ENCODE peak calls at places on chromosomes 3 and 15, in ten cellular contexts. One of them, this sample, is unnamed.
A peak's percentile ranks its signal among the peaks of the same experiment; 100 is the strongest.

GRCh38 chr3:140233702-140234101 is 298.7 kb downstream of the CLSTN2 start:
- DNase-seq in lung: no peak
- DNase-seq in fibroblast of pulmonary artery: no peak
- DNase-seq in nephron progenitor cell: no peak
- DNase-seq in NB4: no peak
- DNase-seq in testis: no peak
- DNase-seq in ovary: no peak
- DNase-seq in H1: no peak
- DNase-seq in AG10803: no peak
- DNase-seq in neural crest cell: no peak
- DNase-seq in this sample: no peak

GRCh38 chr3:124526601-124527000 is 203.7 kb upstream of the UMPS start:
- DNase-seq in lung: no peak
- DNase-seq in fibroblast of pulmonary artery: no peak
- DNase-seq in nephron progenitor cell: no peak
- DNase-seq in NB4: no peak
- DNase-seq in testis: no peak
- DNase-seq in ovary: no peak
- DNase-seq in H1: no peak
- DNase-seq in AG10803: no peak
- DNase-seq in neural crest cell: no peak
- DNase-seq in this sample: no peak

GRCh38 chr3:153768559-153769469 is 352.4 kb upstream of the ARHGEF26 start:
- DNase-seq in lung: peak; percentile 45
- DNase-seq in fibroblast of pulmonary artery: peak; percentile 79
- DNase-seq in nephron progenitor cell: peak; percentile 30
- DNase-seq in NB4: peak; percentile 55
- DNase-seq in testis: peak; percentile 69
- DNase-seq in ovary: peak; percentile 19
- DNase-seq in H1: peak; percentile 59
- DNase-seq in AG10803: peak; percentile 66
- DNase-seq in neural crest cell: peak; percentile 21
- DNase-seq in this sample: peak; percentile 38

GRCh38 chr3:60431599-60431958 is 819.7 kb downstream of the FHIT start:
- DNase-seq in lung: no peak
- DNase-seq in fibroblast of pulmonary artery: peak; percentile 26
- DNase-seq in nephron progenitor cell: no peak
- DNase-seq in NB4: peak; percentile 11
- DNase-seq in testis: peak; percentile 21
- DNase-seq in ovary: no peak
- DNase-seq in H1: no peak
- DNase-seq in AG10803: peak; percentile 25
- DNase-seq in neural crest cell: no peak
- DNase-seq in this sample: no peak

GRCh38 chr15:77354064-77354463 is 65.8 kb downstream of the PEAK1 start:
- DNase-seq in lung: no peak
- DNase-seq in fibroblast of pulmonary artery: no peak
- DNase-seq in nephron progenitor cell: no peak
- DNase-seq in NB4: peak; percentile 11
- DNase-seq in testis: no peak
- DNase-seq in ovary: no peak
- DNase-seq in H1: no peak
- DNase-seq in AG10803: no peak
- DNase-seq in neural crest cell: no peak
- DNase-seq in this sample: no peak

GRCh38 chr3:178205750-178206149 is 330.5 kb upstream of the KCNMB2 start:
- DNase-seq in lung: no peak
- DNase-seq in fibroblast of pulmonary artery: peak; percentile 20
- DNase-seq in nephron progenitor cell: no peak
- DNase-seq in NB4: no peak
- DNase-seq in testis: no peak
- DNase-seq in ovary: no peak
- DNase-seq in H1: no peak
- DNase-seq in AG10803: peak; percentile 80
- DNase-seq in neural crest cell: no peak
- DNase-seq in this sample: peak; percentile 0

GRCh38 chr15:100707229-100707628 is 104.8 kb downstream of the ASB7 start:
- DNase-seq in lung: no peak
- DNase-seq in fibroblast of pulmonary artery: no peak
- DNase-seq in nephron progenitor cell: no peak
- DNase-seq in NB4: no peak
- DNase-seq in testis: no peak
- DNase-seq in ovary: peak; percentile 0
- DNase-seq in H1: no peak
- DNase-seq in AG10803: no peak
- DNase-seq in neural crest cell: no peak
- DNase-seq in this sample: no peak

GRCh38 chr15:92510163-92510882 is 116.6 kb downstream of the ST8SIA2 start:
- DNase-seq in lung: no peak
- DNase-seq in fibroblast of pulmonary artery: no peak
- DNase-seq in nephron progenitor cell: no peak
- DNase-seq in NB4: no peak
- DNase-seq in testis: no peak
- DNase-seq in ovary: no peak
- DNase-seq in H1: no peak
- DNase-seq in AG10803: peak; percentile 22
- DNase-seq in neural crest cell: no peak
- DNase-seq in this sample: no peak

GRCh38 chr3:177836671-177837070 is 639.4 kb upstream of the TBL1XR1 start:
- DNase-seq in lung: no peak
- DNase-seq in fibroblast of pulmonary artery: peak; percentile 35
- DNase-seq in nephron progenitor cell: no peak
- DNase-seq in NB4: peak; percentile 60
- DNase-seq in testis: no peak
- DNase-seq in ovary: no peak
- DNase-seq in H1: no peak
- DNase-seq in AG10803: peak; percentile 71
- DNase-seq in neural crest cell: no peak
- DNase-seq in this sample: peak; percentile 48

GRCh38 chr3:198046120-198046857 is 86.3 kb downstream of the LMLN start:
- DNase-seq in lung: no peak
- DNase-seq in fibroblast of pulmonary artery: no peak
- DNase-seq in nephron progenitor cell: no peak
- DNase-seq in NB4: no peak
- DNase-seq in testis: no peak
- DNase-seq in ovary: no peak
- DNase-seq in H1: no peak
- DNase-seq in AG10803: no peak
- DNase-seq in neural crest cell: no peak
- DNase-seq in this sample: no peak

DNA sequence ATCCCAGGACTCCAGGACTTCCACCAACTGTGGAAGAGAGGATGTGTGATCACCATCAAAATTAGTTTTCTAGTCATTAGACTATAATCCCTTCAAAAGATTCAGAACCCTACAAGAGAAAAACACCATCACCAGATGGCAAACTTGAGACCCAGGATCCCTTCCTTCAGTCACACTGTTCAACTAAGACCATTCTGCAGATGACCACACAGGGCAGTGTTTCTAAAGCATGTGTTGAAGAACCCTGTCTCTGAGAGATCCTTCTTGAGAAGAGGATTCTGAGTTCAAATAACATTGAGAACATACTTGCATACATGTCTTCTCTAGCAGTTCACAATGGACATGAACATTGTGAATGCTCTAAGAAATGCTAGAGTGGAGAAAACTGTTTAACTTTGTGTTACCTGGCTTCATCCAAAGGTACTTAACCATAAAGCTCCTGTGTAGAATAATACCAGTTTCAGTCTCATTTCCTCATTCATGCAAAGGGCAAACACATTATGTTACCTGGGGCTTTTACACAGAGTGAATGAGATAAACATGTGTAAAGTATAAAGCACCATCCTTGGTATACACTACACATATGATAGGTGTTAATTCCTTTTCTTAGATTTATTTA is 2.4 kb upstream of the ADGRG7 start:
- DNase-seq in lung: no peak
- DNase-seq in fibroblast of pulmonary artery: no peak
- DNase-seq in nephron progenitor cell: no peak
- DNase-seq in NB4: no peak
- DNase-seq in testis: no peak
- DNase-seq in ovary: no peak
- DNase-seq in H1: no peak
- DNase-seq in AG10803: no peak
- DNase-seq in neural crest cell: no peak
- DNase-seq in this sample: no peak
- TF ChIP-seq CTCF in lung: no peak
- TF ChIP-seq CTCF in fibroblast of pulmonary artery: no peak
- TF ChIP-seq CTCF in nephron progenitor cell: no peak
- TF ChIP-seq CTCF in NB4: no peak
- TF ChIP-seq CTCF in testis: no peak
- TF ChIP-seq CTCF in ovary: no peak
- TF ChIP-seq CTCF in H1: no peak
- TF ChIP-seq CTCF in AG10803: no peak
- TF ChIP-seq CTCF in neural crest cell: no peak
- TF ChIP-seq CTCF in this sample: no peak

GRCh38 chr15:56918907-56919707 is 663 bp downstream of the TCF12 start:
- DNase-seq in lung: peak; percentile 41
- DNase-seq in fibroblast of pulmonary artery: peak; percentile 73
- DNase-seq in nephron progenitor cell: peak; percentile 64
- DNase-seq in NB4: peak; percentile 79
- DNase-seq in testis: peak; percentile 51
- DNase-seq in ovary: peak; percentile 63
- DNase-seq in H1: peak; percentile 70
- DNase-seq in AG10803: peak; percentile 70
- DNase-seq in neural crest cell: peak; percentile 53
- DNase-seq in this sample: no peak

GRCh38 chr15:56917652-56918045 is 795 bp upstream of the TCF12 start:
- DNase-seq in lung: no peak
- DNase-seq in fibroblast of pulmonary artery: no peak
- DNase-seq in nephron progenitor cell: no peak
- DNase-seq in NB4: no peak
- DNase-seq in testis: peak; percentile 47
- DNase-seq in ovary: no peak
- DNase-seq in H1: no peak
- DNase-seq in AG10803: no peak
- DNase-seq in neural crest cell: no peak
- DNase-seq in this sample: no peak

GRCh38 chr15:56916825-56917477 is 1.5 kb upstream of the TCF12 start:
- DNase-seq in lung: no peak
- DNase-seq in fibroblast of pulmonary artery: peak; percentile 22
- DNase-seq in nephron progenitor cell: no peak
- DNase-seq in NB4: peak; percentile 8
- DNase-seq in testis: no peak
- DNase-seq in ovary: no peak
- DNase-seq in H1: no peak
- DNase-seq in AG10803: no peak
- DNase-seq in neural crest cell: no peak
- DNase-seq in this sample: no peak

GRCh38 chr15:56919708-56920637 is 1.5 kb downstream of the TCF12 start:
- DNase-seq in lung: no peak
- DNase-seq in fibroblast of pulmonary artery: peak; percentile 40
- DNase-seq in nephron progenitor cell: no peak
- DNase-seq in NB4: peak; percentile 66
- DNase-seq in testis: peak; percentile 69
- DNase-seq in ovary: peak; percentile 52
- DNase-seq in H1: peak; percentile 60
- DNase-seq in AG10803: peak; percentile 21
- DNase-seq in neural crest cell: no peak
- DNase-seq in this sample: no peak

GRCh38 chr15:56918046-56918906 is at the start of gene TCF12:
- DNase-seq in lung: peak; percentile 94
- DNase-seq in fibroblast of pulmonary artery: peak; percentile 98
- DNase-seq in nephron progenitor cell: peak; percentile 95
- DNase-seq in NB4: peak; percentile 97
- DNase-seq in testis: peak; percentile 94
- DNase-seq in ovary: peak; percentile 95
- DNase-seq in H1: peak; percentile 94
- DNase-seq in AG10803: peak; percentile 98
- DNase-seq in neural crest cell: peak; percentile 95
- DNase-seq in this sample: peak; percentile 96
- TF ChIP-seq CTCF in lung: no peak
- TF ChIP-seq CTCF in fibroblast of pulmonary artery: peak; percentile 22
- TF ChIP-seq CTCF in nephron progenitor cell: no peak
- TF ChIP-seq CTCF in NB4: peak; percentile 5
- TF ChIP-seq CTCF in testis: peak; percentile 36
- TF ChIP-seq CTCF in ovary: no peak
- TF ChIP-seq CTCF in H1: no peak
- TF ChIP-seq CTCF in AG10803: peak; percentile 41
- TF ChIP-seq CTCF in neural crest cell: peak; percentile 63
- TF ChIP-seq CTCF in this sample: peak; percentile 36

GRCh38 chr3:94162700-94163099 is 99.8 kb downstream of the NSUN3 start:
- DNase-seq in lung: no peak
- DNase-seq in fibroblast of pulmonary artery: peak; percentile 36
- DNase-seq in nephron progenitor cell: no peak
- DNase-seq in NB4: peak; percentile 6
- DNase-seq in testis: no peak
- DNase-seq in ovary: no peak
- DNase-seq in H1: no peak
- DNase-seq in AG10803: peak; percentile 7
- DNase-seq in neural crest cell: no peak
- DNase-seq in this sample: no peak

GRCh38 chr3:94172695-94173310 is 109.9 kb downstream of the NSUN3 start:
- DNase-seq in lung: no peak
- DNase-seq in fibroblast of pulmonary artery: no peak
- DNase-seq in nephron progenitor cell: no peak
- DNase-seq in NB4: no peak
- DNase-seq in testis: no peak
- DNase-seq in ovary: no peak
- DNase-seq in H1: no peak
- DNase-seq in AG10803: no peak
- DNase-seq in neural crest cell: no peak
- DNase-seq in this sample: no peak

GRCh38 chr3:94171954-94172353 is 109.1 kb downstream of the NSUN3 start:
- DNase-seq in lung: no peak
- DNase-seq in fibroblast of pulmonary artery: no peak
- DNase-seq in nephron progenitor cell: no peak
- DNase-seq in NB4: no peak
- DNase-seq in testis: no peak
- DNase-seq in ovary: no peak
- DNase-seq in H1: no peak
- DNase-seq in AG10803: no peak
- DNase-seq in neural crest cell: no peak
- DNase-seq in this sample: no peak

DNA sequence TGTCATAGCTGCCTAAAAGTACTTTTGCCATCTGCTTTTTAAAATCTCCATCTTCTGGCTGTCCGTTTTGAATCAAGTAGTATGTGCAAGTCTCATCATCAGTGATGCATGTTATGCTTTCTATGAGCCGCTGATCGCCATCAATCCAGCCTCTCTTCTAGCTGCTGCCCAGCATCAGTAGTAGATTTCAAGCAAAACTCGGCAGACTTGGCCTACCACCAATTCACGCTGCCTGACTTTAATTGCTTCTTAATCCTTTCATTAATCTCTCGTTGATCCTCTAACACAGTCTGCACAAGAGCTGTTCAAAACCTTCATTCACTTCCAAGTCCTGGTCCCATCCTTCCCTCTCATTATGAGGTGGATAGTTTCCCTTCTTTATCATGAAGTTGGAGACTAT is 104.9 kb downstream of the NSUN3 start:
- DNase-seq in lung: no peak
- DNase-seq in fibroblast of pulmonary artery: no peak
- DNase-seq in nephron progenitor cell: no peak
- DNase-seq in NB4: no peak
- DNase-seq in testis: no peak
- DNase-seq in ovary: no peak
- DNase-seq in H1: no peak
- DNase-seq in AG10803: no peak
- DNase-seq in neural crest cell: no peak
- DNase-seq in this sample: no peak
- TF ChIP-seq CTCF in lung: no peak
- TF ChIP-seq CTCF in fibroblast of pulmonary artery: no peak
- TF ChIP-seq CTCF in nephron progenitor cell: no peak
- TF ChIP-seq CTCF in NB4: no peak
- TF ChIP-seq CTCF in testis: no peak
- TF ChIP-seq CTCF in ovary: no peak
- TF ChIP-seq CTCF in H1: no peak
- TF ChIP-seq CTCF in AG10803: no peak
- TF ChIP-seq CTCF in neural crest cell: no peak
- TF ChIP-seq CTCF in this sample: no peak

GRCh38 chr3:119035014-119035346 is 334 bp upstream of the IGSF11 start:
- DNase-seq in lung: no peak
- DNase-seq in fibroblast of pulmonary artery: peak; percentile 1
- DNase-seq in nephron progenitor cell: no peak
- DNase-seq in NB4: no peak
- DNase-seq in testis: no peak
- DNase-seq in ovary: no peak
- DNase-seq in H1: no peak
- DNase-seq in AG10803: no peak
- DNase-seq in neural crest cell: no peak
- DNase-seq in this sample: no peak
- TF ChIP-seq CTCF in lung: no peak
- TF ChIP-seq CTCF in fibroblast of pulmonary artery: no peak
- TF ChIP-seq CTCF in nephron progenitor cell: no peak
- TF ChIP-seq CTCF in NB4: no peak
- TF ChIP-seq CTCF in testis: no peak
- TF ChIP-seq CTCF in ovary: no peak
- TF ChIP-seq CTCF in H1: no peak
- TF ChIP-seq CTCF in AG10803: no peak
- TF ChIP-seq CTCF in neural crest cell: peak; percentile 20
- TF ChIP-seq CTCF in this sample: no peak

This sample was measured in AG09319.